ENCODE peak calls at places on chromosomes 5 and 9, in eight cellular contexts. F is fibroblast of the aortic adventitia, C is D721Med, R is GM20000, I is GM06990, X is AG04450, Z is esophagus squamous epithelium, B is PC-9. H is an unnamed sample.
A peak's percentile ranks its signal among the peaks of the same experiment; 100 is the strongest.

GRCh38 chr9:129549684-129550083 is 71.2 kb downstream of the C9orf50 start:
- DNase-seq in I (no peak), C (no peak), Z (no peak), X (no peak), F (peak; percentile 51), B (no peak), R (peak; percentile 14), H (no peak)

GRCh38 chr9:101705135-101705661 is 33.2 kb downstream of the GRIN3A start:
- DNase-seq in Z (no peak), R (no peak), X (no peak), B (no peak), C (no peak), I (peak; percentile 1), F (no peak), H (no peak)

GRCh38 chr9:133205996-133206931 is 2.8 kb downstream of the OBP2B start:
- DNase-seq in X (no peak), I (no peak), C (no peak), R (no peak), F (no peak), B (no peak), Z (no peak), H (no peak)

GRCh38 chr5:172858511-172858989 is 24.5 kb downstream of the ERGIC1 start:
- DNase-seq in B (no peak), F (peak; percentile 28), Z (no peak), R (no peak), I (no peak), X (no peak), C (no peak), H (no peak)

GRCh38 chr5:173577166-173577565 is 39.3 kb downstream of the BOD1 start:
- DNase-seq in R (no peak), C (no peak), Z (no peak), X (no peak), F (no peak), I (no peak), B (no peak), H (no peak)

GRCh38 chr5:3428355-3428754 is 167.3 kb upstream of the IRX1 start:
- DNase-seq in X (no peak), F (no peak), R (no peak), C (no peak), B (no peak), Z (no peak), I (no peak), H (no peak)

GRCh38 chr5:78604693-78605092 is 43.9 kb downstream of the LHFPL2 start:
- DNase-seq in B (no peak), X (no peak), Z (no peak), C (no peak), I (no peak), F (no peak), R (no peak), H (no peak)

GRCh38 chr5:163976691-163977090 is 471.3 kb downstream of the MAT2B start:
- DNase-seq in R (no peak), I (no peak), F (peak; percentile 17), X (no peak), B (no peak), Z (no peak), C (no peak), H (no peak)

GRCh38 chr9:135778421-135778820 is 76.4 kb downstream of the KCNT1 start:
- DNase-seq in X (no peak), B (no peak), F (no peak), R (no peak), Z (no peak), I (no peak), C (no peak), H (no peak)

GRCh38 chr5:117131876-117132275 is 557.3 kb upstream of the SEMA6A start:
- DNase-seq in F (no peak), X (no peak), Z (no peak), I (no peak), C (no peak), R (no peak), B (no peak), H (no peak)

GRCh38 chr5:56264417-56265025 is 31.4 kb upstream of the ANKRD55 start:
- DNase-seq in B (no peak), Z (no peak), C (no peak), F (peak; percentile 73), R (peak; percentile 29), I (no peak), X (no peak), H (no peak)

DNA sequence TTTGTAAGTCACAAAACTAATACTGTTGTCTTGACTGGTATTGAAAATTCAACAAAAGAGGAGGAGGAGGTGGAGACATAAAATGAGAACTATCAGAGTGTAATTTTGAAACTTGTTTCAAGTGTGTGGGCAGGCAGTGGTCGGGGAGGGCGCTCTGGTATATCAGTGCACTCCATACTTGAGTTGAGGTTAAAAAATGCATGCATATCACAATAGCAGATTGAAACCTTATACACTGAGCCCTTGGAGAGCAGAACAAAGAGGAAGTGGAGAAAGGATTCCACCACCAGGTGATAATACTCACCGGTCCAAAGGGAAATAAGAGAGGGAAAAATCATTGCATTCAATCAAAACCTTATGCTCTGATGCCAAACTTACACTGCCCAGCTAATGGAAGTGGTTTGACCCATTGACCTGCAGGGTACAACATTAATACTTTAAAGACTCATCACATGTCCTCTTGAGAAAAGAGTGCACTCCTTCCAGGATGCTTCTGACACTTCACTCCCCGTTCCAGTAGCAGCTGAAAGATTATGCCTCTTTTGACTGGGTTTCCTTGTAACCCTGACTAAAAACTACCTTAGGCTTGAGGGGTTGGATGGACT is 79.5 kb upstream of the FAM169A start:
- DNase-seq in R (peak; percentile 14), B (no peak), F (no peak), X (no peak), Z (no peak), I (peak; percentile 6), C (no peak), H (peak; percentile 34)
- TF ChIP-seq CTCF in R (no peak), B (no peak), F (no peak), X (no peak), Z (no peak), I (peak; percentile 37), C (no peak), H (no peak)

GRCh38 chr5:175815126-175815913 is 56.1 kb upstream of the CPLX2 start:
- DNase-seq in X (no peak), F (no peak), B (no peak), I (no peak), R (no peak), C (no peak), Z (no peak), H (no peak)

GRCh38 chr5:175816348-175816747 is 55.0 kb upstream of the CPLX2 start:
- DNase-seq in X (no peak), B (no peak), C (no peak), R (no peak), I (no peak), Z (no peak), F (no peak), H (no peak)

GRCh38 chr5:175811594-175811993 is 59.8 kb upstream of the CPLX2 start:
- DNase-seq in C (no peak), B (no peak), Z (no peak), R (no peak), F (no peak), X (no peak), I (no peak), H (no peak)

GRCh38 chr5:175814676-175815075 is 56.7 kb upstream of the CPLX2 start:
- DNase-seq in C (no peak), B (peak; percentile 81), Z (no peak), R (no peak), F (peak; percentile 41), X (peak; percentile 45), I (no peak), H (no peak)

DNA sequence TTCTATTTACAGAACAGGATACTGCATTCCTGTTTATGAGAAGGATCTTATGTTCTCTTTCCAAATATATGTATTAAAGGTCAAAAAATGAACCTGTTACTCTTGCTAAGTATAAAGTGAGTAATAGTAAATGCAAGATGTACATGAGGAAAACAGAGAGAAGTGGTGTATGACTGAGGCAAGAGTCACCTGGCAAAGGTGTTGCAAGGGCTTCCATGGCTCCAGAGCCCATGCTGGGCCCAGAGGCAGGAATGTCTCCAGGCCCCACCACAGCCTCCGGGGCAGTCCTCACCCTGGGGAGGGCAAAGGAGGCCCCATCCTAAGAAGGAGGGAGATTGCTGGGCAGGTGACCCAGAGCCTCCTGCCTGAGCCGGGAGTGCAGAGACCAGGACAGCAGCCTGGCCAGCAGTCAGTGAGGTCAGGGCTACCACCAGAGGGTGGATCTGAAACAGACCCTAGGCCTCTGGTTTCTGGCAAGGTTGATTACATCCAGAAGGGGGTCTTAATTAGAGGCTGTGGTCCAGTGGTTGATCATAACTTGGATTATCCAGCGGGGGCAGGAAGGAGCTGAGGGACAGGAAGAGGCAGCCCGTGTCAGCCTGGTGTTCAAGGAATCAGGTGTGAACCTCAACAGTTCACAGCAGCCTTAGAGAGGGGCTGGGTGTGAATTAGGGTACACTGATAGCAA is 57.3 kb upstream of the CPLX2 start:
- DNase-seq in Z (no peak), F (no peak), C (no peak), R (no peak), B (peak; percentile 89), X (no peak), I (no peak), H (no peak)
- TF ChIP-seq CTCF in Z (no peak), F (no peak), C (no peak), R (no peak), B (no peak), X (no peak), I (no peak), H (no peak)

DNA sequence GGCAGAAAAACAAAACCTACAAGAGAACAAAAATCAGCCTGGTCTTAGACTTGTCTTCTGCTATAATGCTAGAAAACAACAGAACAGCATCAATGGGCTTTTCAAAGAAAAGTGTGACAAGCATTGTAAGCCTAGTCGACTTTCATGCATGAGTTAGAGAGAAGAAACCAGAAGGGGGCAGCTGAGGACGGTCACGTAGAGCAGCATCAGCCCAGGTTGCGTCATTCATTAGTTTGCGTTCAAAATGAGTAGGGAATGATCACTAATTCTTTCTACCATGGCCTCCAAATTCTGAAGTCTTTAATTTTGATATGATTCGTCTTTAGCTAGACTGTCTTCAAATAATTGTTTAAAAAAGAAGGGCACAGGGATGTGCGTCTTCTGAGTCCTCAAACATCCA is 4.7 kb upstream of the ISCA1 start:
- DNase-seq in C (no peak), F (peak; percentile 49), Z (no peak), B (no peak), R (no peak), X (no peak), I (no peak), H (no peak)
- TF ChIP-seq CTCF in C (peak; percentile 19), F (peak; percentile 38), Z (no peak), B (peak; percentile 17), R (no peak), X (peak; percentile 50), I (peak; percentile 37), H (peak; percentile 29)

GRCh38 chr9:123417289-123418051 is 61.5 kb downstream of the CRB2 start:
- DNase-seq in X (no peak), F (no peak), B (no peak), Z (no peak), I (no peak), C (no peak), R (no peak), H (no peak)
- TF ChIP-seq CTCF in X (no peak), F (no peak), B (no peak), Z (no peak), I (no peak), C (no peak), R (no peak), H (no peak)

GRCh38 chr5:136188859-136189258 is 4.1 kb downstream of the SMIM32 start:
- DNase-seq in R (no peak), Z (no peak), X (no peak), C (no peak), F (no peak), I (no peak), B (no peak), H (no peak)
- TF ChIP-seq CTCF in R (no peak), Z (no peak), X (no peak), C (no peak), F (no peak), I (no peak), B (no peak), H (no peak)

H was measured in GM13976.